ENCODE peak calls at places on chromosomes 1 and 21, in seven cellular contexts. L is psoas muscle; P is AG04450; C is Peyer's patch; K is colonic mucosa; B is CD8-positive, alpha-beta T cell; S is mammary epithelial cell. H is an unnamed sample.
A peak's percentile ranks its signal among the peaks of the same experiment; 100 is the strongest.

GRCh38 chr1:151713874-151714273 is 2.7 kb downstream of the CELF3 start:
- DNase-seq in L (no peak), P (no peak), C (no peak), K (no peak), B (no peak), S (peak; percentile 65), H (no peak)

GRCh38 chr1:1528639-1529267 is 11.7 kb downstream of the TMEM240 start:
- DNase-seq in L (no peak), P (no peak), C (no peak), K (no peak), B (no peak), S (no peak), H (no peak)

GRCh38 chr21:15093216-15093615 is 28.4 kb upstream of the NRIP1 start:
- DNase-seq in L (no peak), P (no peak), C (no peak), K (no peak), B (no peak), S (no peak), H (no peak)

GRCh38 chr1:111596499-111596898 is 23.1 kb upstream of the RAP1A start:
- DNase-seq in L (no peak), P (no peak), C (peak; percentile 79), K (no peak), B (peak; percentile 30), S (no peak), H (no peak)

GRCh38 chr1:248243204-248243603 is 12.0 kb downstream of the OR2M4 start:
- DNase-seq in L (peak; percentile 29), P (no peak), C (no peak), K (no peak), B (no peak), S (peak; percentile 27), H (no peak)

GRCh38 chr21:32083175-32083574 is 195.7 kb downstream of the MIS18A start:
- DNase-seq in L (no peak), P (no peak), C (no peak), K (no peak), B (no peak), S (no peak), H (no peak)

GRCh38 chr1:26862781-26863676 is at the start of gene SFN:
- DNase-seq in L (no peak), P (no peak), C (no peak), K (peak; percentile 93), B (no peak), S (peak; percentile 99), H (no peak)

GRCh38 chr1:35544976-35545375 is 12.2 kb downstream of the KIAA0319L start:
- DNase-seq in L (peak; percentile 70), P (no peak), C (peak; percentile 34), K (no peak), B (no peak), S (no peak), H (no peak)

GRCh38 chr1:225454733-225455132 is 26.9 kb upstream of the LBR start:
- DNase-seq in L (peak; percentile 16), P (no peak), C (no peak), K (no peak), B (no peak), S (peak; percentile 85), H (peak; percentile 51)

GRCh38 chr1:56034222-56034621 is 545.1 kb downstream of the PLPP3 start:
- DNase-seq in L (no peak), P (peak; percentile 15), C (no peak), K (no peak), B (no peak), S (no peak), H (no peak)

GRCh38 chr1:55252942-55253589 is 37.9 kb upstream of the USP24 start:
- DNase-seq in L (no peak), P (no peak), C (no peak), K (no peak), B (no peak), S (no peak), H (no peak)

GRCh38 chr1:29415156-29415830 is 179.0 kb downstream of the PTPRU start:
- DNase-seq in L (no peak), P (no peak), C (no peak), K (no peak), B (no peak), S (peak; percentile 27), H (no peak)

GRCh38 chr1:83086346-83086745 is 912.6 kb downstream of the TTLL7 start:
- DNase-seq in L (no peak), P (no peak), C (no peak), K (no peak), B (no peak), S (peak; percentile 4), H (no peak)

GRCh38 chr1:86207323-86207722 is 50.8 kb upstream of the COL24A1 start:
- DNase-seq in L (no peak), P (peak; percentile 46), C (no peak), K (no peak), B (no peak), S (peak; percentile 42), H (no peak)

GRCh38 chr1:52552236-52552504 is 722 bp downstream of the TUT4 start:
- DNase-seq in L (peak; percentile 65), P (peak; percentile 39), C (peak; percentile 86), K (peak; percentile 73), B (peak; percentile 61), S (peak; percentile 85), H (no peak)

GRCh38 chr1:225454067-225454618 is 26.3 kb upstream of the LBR start:
- DNase-seq in L (no peak), P (no peak), C (no peak), K (no peak), B (no peak), S (no peak), H (no peak)

GRCh38 chr1:213657879-213658278 is 329.9 kb upstream of the PROX1 start:
- DNase-seq in L (no peak), P (no peak), C (no peak), K (no peak), B (no peak), S (no peak), H (no peak)

GRCh38 chr1:226603030-226603960 is 54.7 kb downstream of the STUM start:
- DNase-seq in L (peak; percentile 72), P (no peak), C (no peak), K (peak; percentile 53), B (no peak), S (peak; percentile 51), H (no peak)

GRCh38 chr1:234537236-234537635 is 58.3 kb upstream of the TARBP1 start:
- DNase-seq in L (peak; percentile 41), P (no peak), C (no peak), K (no peak), B (no peak), S (no peak), H (no peak)

GRCh38 chr1:200035956-200036615 is 8.6 kb downstream of the NR5A2 start:
- DNase-seq in L (no peak), P (no peak), C (no peak), K (peak; percentile 48), B (no peak), S (no peak), H (no peak)

GRCh38 chr1:168362991-168363390 is 82.3 kb downstream of the TBX19 start:
- DNase-seq in L (no peak), P (no peak), C (no peak), K (no peak), B (peak; percentile 11), S (no peak), H (no peak)

GRCh38 chr1:96748078-96748477 is 26.5 kb downstream of the PTBP2 start:
- DNase-seq in L (no peak), P (no peak), C (no peak), K (no peak), B (no peak), S (no peak), H (no peak)

GRCh38 chr1:224141693-224142092 is 27.8 kb downstream of the FBXO28 start:
- DNase-seq in L (no peak), P (no peak), C (no peak), K (no peak), B (no peak), S (no peak), H (no peak)

GRCh38 chr1:202745313-202745888 is 35.1 kb upstream of the SYT2 start:
- DNase-seq in L (no peak), P (no peak), C (no peak), K (no peak), B (no peak), S (no peak), H (no peak)

GRCh38 chr1:150760003-150760402 is 5.6 kb downstream of the CTSS start:
- DNase-seq in L (no peak), P (no peak), C (no peak), K (no peak), B (no peak), S (no peak), H (no peak)

GRCh38 chr1:244970236-244970652 is 105.9 kb upstream of the HNRNPU start:
- DNase-seq in L (peak; percentile 90), P (peak; percentile 20), C (peak; percentile 70), K (no peak), B (no peak), S (peak; percentile 67), H (peak; percentile 29)

GRCh38 chr21:26443291-26443690 is 129.8 kb downstream of the CYYR1 start:
- DNase-seq in L (no peak), P (no peak), C (no peak), K (no peak), B (no peak), S (no peak), H (no peak)

DNA sequence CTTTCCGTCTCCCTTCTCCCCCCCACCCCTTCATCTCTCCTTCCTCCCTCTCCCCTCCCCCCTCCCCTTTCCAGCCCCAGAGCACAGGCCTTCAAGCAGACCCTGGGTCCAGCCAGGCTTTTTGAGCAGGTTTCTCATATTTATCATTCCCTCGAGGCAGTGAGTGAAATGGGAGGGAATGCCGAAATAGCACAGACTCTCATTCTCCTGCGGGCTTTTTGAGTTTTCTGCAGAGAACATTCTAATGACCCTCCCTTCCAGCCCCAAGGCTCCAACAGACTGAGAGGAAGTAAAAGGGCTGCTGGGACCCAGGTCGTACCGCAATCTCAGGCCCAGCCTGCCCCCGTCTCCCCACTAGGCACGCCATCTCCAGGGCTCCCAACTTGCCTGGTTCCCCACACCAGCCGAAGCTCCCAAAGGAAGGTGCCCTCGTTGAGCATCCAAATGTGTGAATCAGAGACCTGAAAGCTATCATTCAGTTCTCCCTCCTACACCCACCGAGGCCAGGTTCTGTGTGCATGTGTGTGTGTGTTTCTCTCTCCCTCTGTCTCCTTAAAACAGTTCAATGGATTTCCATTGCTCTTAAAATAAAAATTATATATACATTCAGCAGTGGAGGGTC is 22.3 kb downstream of the ACTA1 start:
- DNase-seq in L (no peak), P (no peak), C (no peak), K (no peak), B (no peak), S (no peak), H (no peak)
- H3K27ac ChIP-seq in L (peak overlapping the region; percentile 95), P (no peak overlapping the region), C (no peak overlapping the region), K (no peak overlapping the region), B (no peak overlapping the region), S (no peak overlapping the region), H (peak overlapping the region; percentile 41)

GRCh38 chr1:88175631-88176226 is 508.3 kb upstream of the PKN2 start:
- DNase-seq in L (no peak), P (no peak), C (no peak), K (peak; percentile 61), B (no peak), S (peak; percentile 15), H (no peak)
- H3K4me3 ChIP-seq in L (no peak overlapping the region), P (no peak overlapping the region), C (no peak overlapping the region), K (no peak overlapping the region), B (no peak overlapping the region), S (no peak overlapping the region), H (no peak overlapping the region)

GRCh38 chr1:44806025-44806703 is 987 bp downstream of the DYNLT4 start:
- DNase-seq in L (peak; percentile 62), P (no peak), C (no peak), K (no peak), B (no peak), S (no peak), H (no peak)
- H3K27ac ChIP-seq in L (peak overlapping the region; percentile 94), P (peak overlapping the region; percentile 100), C (peak overlapping the region; percentile 96), K (peak overlapping the region; percentile 94), B (peak overlapping the region; percentile 96), S (peak overlapping the region; percentile 97), H (peak overlapping the region; percentile 99)

GRCh38 chr1:107788189-107788588 is 176.8 kb downstream of the VAV3 start:
- DNase-seq in L (no peak), P (no peak), C (no peak), K (no peak), B (no peak), S (no peak), H (no peak)
- H3K4me3 ChIP-seq in L (no peak overlapping the region), P (no peak overlapping the region), C (no peak overlapping the region), K (no peak overlapping the region), B (no peak overlapping the region), S (no peak overlapping the region), H (no peak overlapping the region)